ENCODE peak calls at places on chromosomes 12 and 14, in nine cellular contexts. One of them, this sample, is unnamed.

GRCh38 chr14:91059576-91060471 is 617 bp downstream of the RPS6KA5 start:
- DNase-seq in cardiac muscle cell: peak; percentile 77
- DNase-seq in HAP-1: peak; percentile 49
- DNase-seq in A549: no peak
- DNase-seq in upper lobe of left lung: peak; percentile 64
- DNase-seq in neuronal stem cell: peak; percentile 39
- DNase-seq in hepatocyte: peak; percentile 82
- DNase-seq in heart left ventricle: peak; percentile 13
- DNase-seq in lower lobe of right lung: peak; percentile 70
- DNase-seq in this sample: peak; percentile 50

GRCh38 chr14:95961481-95961880 is 77.7 kb upstream of the C14orf132 start:
- DNase-seq in cardiac muscle cell: no peak
- DNase-seq in HAP-1: no peak
- DNase-seq in A549: no peak
- DNase-seq in upper lobe of left lung: no peak
- DNase-seq in neuronal stem cell: no peak
- DNase-seq in hepatocyte: no peak
- DNase-seq in heart left ventricle: no peak
- DNase-seq in lower lobe of right lung: no peak
- DNase-seq in this sample: no peak

GRCh38 chr14:51240804-51241380 is 845 bp downstream of the TMX1 start:
- DNase-seq in cardiac muscle cell: no peak
- DNase-seq in HAP-1: no peak
- DNase-seq in A549: no peak
- DNase-seq in upper lobe of left lung: no peak
- DNase-seq in neuronal stem cell: no peak
- DNase-seq in hepatocyte: no peak
- DNase-seq in heart left ventricle: no peak
- DNase-seq in lower lobe of right lung: no peak
- DNase-seq in this sample: no peak

GRCh38 chr12:18479266-18479665 is 217.9 kb downstream of the PIK3C2G start:
- DNase-seq in cardiac muscle cell: no peak
- DNase-seq in HAP-1: no peak
- DNase-seq in A549: no peak
- DNase-seq in upper lobe of left lung: no peak
- DNase-seq in neuronal stem cell: no peak
- DNase-seq in hepatocyte: peak; percentile 19
- DNase-seq in heart left ventricle: no peak
- DNase-seq in lower lobe of right lung: no peak
- DNase-seq in this sample: no peak

GRCh38 chr12:132484891-132485441 is 5.0 kb upstream of the FBRSL1 start:
- DNase-seq in cardiac muscle cell: no peak
- DNase-seq in HAP-1: no peak
- DNase-seq in A549: no peak
- DNase-seq in upper lobe of left lung: no peak
- DNase-seq in neuronal stem cell: no peak
- DNase-seq in hepatocyte: no peak
- DNase-seq in heart left ventricle: no peak
- DNase-seq in lower lobe of right lung: no peak
- DNase-seq in this sample: no peak

GRCh38 chr14:74964787-74965769 is 9.7 kb upstream of the PGF start:
- DNase-seq in cardiac muscle cell: no peak
- DNase-seq in HAP-1: no peak
- DNase-seq in A549: no peak
- DNase-seq in upper lobe of left lung: no peak
- DNase-seq in neuronal stem cell: no peak
- DNase-seq in hepatocyte: no peak
- DNase-seq in heart left ventricle: no peak
- DNase-seq in lower lobe of right lung: no peak
- DNase-seq in this sample: no peak

GRCh38 chr12:64625243-64626077 is 15.2 kb downstream of the RASSF3 start:
- DNase-seq in cardiac muscle cell: peak; percentile 32
- DNase-seq in HAP-1: peak; percentile 58
- DNase-seq in A549: peak; percentile 92
- DNase-seq in upper lobe of left lung: peak; percentile 66
- DNase-seq in neuronal stem cell: no peak
- DNase-seq in hepatocyte: peak; percentile 81
- DNase-seq in heart left ventricle: peak; percentile 78
- DNase-seq in lower lobe of right lung: no peak
- DNase-seq in this sample: peak; percentile 20

GRCh38 chr14:103594265-103594664 is 31.5 kb downstream of the COA8 start:
- DNase-seq in cardiac muscle cell: no peak
- DNase-seq in HAP-1: peak; percentile 45
- DNase-seq in A549: no peak
- DNase-seq in upper lobe of left lung: no peak
- DNase-seq in neuronal stem cell: peak; percentile 71
- DNase-seq in hepatocyte: no peak
- DNase-seq in heart left ventricle: peak; percentile 61
- DNase-seq in lower lobe of right lung: no peak
- DNase-seq in this sample: no peak

GRCh38 chr14:62546862-62547474 is 498.3 kb downstream of the KCNH5 start:
- DNase-seq in cardiac muscle cell: no peak
- DNase-seq in HAP-1: no peak
- DNase-seq in A549: peak; percentile 12
- DNase-seq in upper lobe of left lung: no peak
- DNase-seq in neuronal stem cell: no peak
- DNase-seq in hepatocyte: no peak
- DNase-seq in heart left ventricle: no peak
- DNase-seq in lower lobe of right lung: no peak
- DNase-seq in this sample: no peak

GRCh38 chr14:56555921-56556570 is 23.6 kb upstream of the TMEM260 start:
- DNase-seq in cardiac muscle cell: peak; percentile 35
- DNase-seq in HAP-1: peak; percentile 72
- DNase-seq in A549: peak; percentile 58
- DNase-seq in upper lobe of left lung: no peak
- DNase-seq in neuronal stem cell: peak; percentile 29
- DNase-seq in hepatocyte: peak; percentile 54
- DNase-seq in heart left ventricle: no peak
- DNase-seq in lower lobe of right lung: no peak
- DNase-seq in this sample: no peak

GRCh38 chr12:132630672-132631071 is 12.1 kb downstream of the P2RX2 start:
- DNase-seq in cardiac muscle cell: no peak
- DNase-seq in HAP-1: no peak
- DNase-seq in A549: no peak
- DNase-seq in upper lobe of left lung: no peak
- DNase-seq in neuronal stem cell: no peak
- DNase-seq in hepatocyte: no peak
- DNase-seq in heart left ventricle: no peak
- DNase-seq in lower lobe of right lung: no peak
- DNase-seq in this sample: no peak

GRCh38 chr12:94954029-94954685 is 49.3 kb downstream of the NDUFA12 start:
- DNase-seq in cardiac muscle cell: no peak
- DNase-seq in HAP-1: peak; percentile 99
- DNase-seq in A549: peak; percentile 61
- DNase-seq in upper lobe of left lung: no peak
- DNase-seq in neuronal stem cell: no peak
- DNase-seq in hepatocyte: peak; percentile 78
- DNase-seq in heart left ventricle: no peak
- DNase-seq in lower lobe of right lung: no peak
- DNase-seq in this sample: no peak

GRCh38 chr12:54616933-54617535 is 17.7 kb downstream of the LACRT start:
- DNase-seq in cardiac muscle cell: no peak
- DNase-seq in HAP-1: no peak
- DNase-seq in A549: no peak
- DNase-seq in upper lobe of left lung: no peak
- DNase-seq in neuronal stem cell: no peak
- DNase-seq in hepatocyte: no peak
- DNase-seq in heart left ventricle: no peak
- DNase-seq in lower lobe of right lung: no peak
- DNase-seq in this sample: no peak

GRCh38 chr14:73748858-73749357 is 34.7 kb upstream of the PNMA1 start:
- DNase-seq in cardiac muscle cell: no peak
- DNase-seq in HAP-1: no peak
- DNase-seq in A549: no peak
- DNase-seq in upper lobe of left lung: no peak
- DNase-seq in neuronal stem cell: no peak
- DNase-seq in hepatocyte: no peak
- DNase-seq in heart left ventricle: no peak
- DNase-seq in lower lobe of right lung: no peak
- DNase-seq in this sample: no peak
- H3K4me1 ChIP-seq in cardiac muscle cell: peaks cover 43% of the 10 kb centered on the region
- H3K4me1 ChIP-seq in HAP-1: peaks cover 12% of the 10 kb centered on the region
- H3K4me1 ChIP-seq in A549: peaks cover 80% of the 10 kb centered on the region
- H3K4me1 ChIP-seq in upper lobe of left lung: peaks cover 99% of the 10 kb centered on the region
- H3K4me1 ChIP-seq in neuronal stem cell: peaks cover 13% of the 10 kb centered on the region
- H3K4me1 ChIP-seq in hepatocyte: peaks cover 77% of the 10 kb centered on the region
- H3K4me1 ChIP-seq in heart left ventricle: peaks cover 100% of the 10 kb centered on the region
- H3K4me1 ChIP-seq in lower lobe of right lung: peaks cover 98% of the 10 kb centered on the region
- H3K4me1 ChIP-seq in this sample: peaks cover 88% of the 10 kb centered on the region

GRCh38 chr12:116265361-116266128 is 11.9 kb downstream of the MED13L start:
- DNase-seq in cardiac muscle cell: no peak
- DNase-seq in HAP-1: no peak
- DNase-seq in A549: no peak
- DNase-seq in upper lobe of left lung: no peak
- DNase-seq in neuronal stem cell: no peak
- DNase-seq in hepatocyte: no peak
- DNase-seq in heart left ventricle: no peak
- DNase-seq in lower lobe of right lung: no peak
- DNase-seq in this sample: no peak

GRCh38 chr12:116267948-116268347 is 9.5 kb downstream of the MED13L start:
- DNase-seq in cardiac muscle cell: no peak
- DNase-seq in HAP-1: no peak
- DNase-seq in A549: no peak
- DNase-seq in upper lobe of left lung: no peak
- DNase-seq in neuronal stem cell: no peak
- DNase-seq in hepatocyte: no peak
- DNase-seq in heart left ventricle: no peak
- DNase-seq in lower lobe of right lung: no peak
- DNase-seq in this sample: no peak

GRCh38 chr12:116264525-116265070 is 12.9 kb downstream of the MED13L start:
- DNase-seq in cardiac muscle cell: no peak
- DNase-seq in HAP-1: no peak
- DNase-seq in A549: no peak
- DNase-seq in upper lobe of left lung: no peak
- DNase-seq in neuronal stem cell: no peak
- DNase-seq in hepatocyte: no peak
- DNase-seq in heart left ventricle: no peak
- DNase-seq in lower lobe of right lung: no peak
- DNase-seq in this sample: no peak

GRCh38 chr12:116266631-116267349 is 10.7 kb downstream of the MED13L start:
- DNase-seq in cardiac muscle cell: no peak
- DNase-seq in HAP-1: no peak
- DNase-seq in A549: no peak
- DNase-seq in upper lobe of left lung: no peak
- DNase-seq in neuronal stem cell: no peak
- DNase-seq in hepatocyte: no peak
- DNase-seq in heart left ventricle: no peak
- DNase-seq in lower lobe of right lung: no peak
- DNase-seq in this sample: no peak

DNA sequence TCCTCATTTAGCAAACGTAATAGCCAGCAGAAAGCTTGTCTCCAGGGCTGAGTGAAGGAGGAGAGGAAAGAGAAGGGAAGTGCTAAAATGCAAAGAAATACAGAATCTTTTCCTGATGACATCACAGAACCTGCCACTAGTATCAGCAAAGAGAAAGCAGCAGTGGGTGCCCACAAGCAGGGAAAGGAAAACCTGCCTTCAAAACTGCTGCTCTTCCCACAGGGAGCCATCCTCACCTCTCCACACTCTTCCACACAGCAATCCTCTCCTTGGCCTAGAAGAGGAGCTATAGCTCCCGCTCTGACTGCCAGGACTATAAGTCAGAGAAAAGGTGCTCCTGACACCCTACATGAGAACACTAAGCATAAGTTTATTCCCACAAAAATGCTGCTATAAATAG is 11.3 kb downstream of the MED13L start:
- DNase-seq in cardiac muscle cell: peak; percentile 45
- DNase-seq in HAP-1: no peak
- DNase-seq in A549: peak; percentile 57
- DNase-seq in upper lobe of left lung: no peak
- DNase-seq in neuronal stem cell: no peak
- DNase-seq in hepatocyte: peak; percentile 22
- DNase-seq in heart left ventricle: no peak
- DNase-seq in lower lobe of right lung: no peak
- DNase-seq in this sample: no peak
- H3K4me1 ChIP-seq in cardiac muscle cell: peaks cover 44% of the 10 kb centered on the region
- H3K4me1 ChIP-seq in HAP-1: peaks cover 54% of the 10 kb centered on the region
- H3K4me1 ChIP-seq in A549: peaks cover 92% of the 10 kb centered on the region
- H3K4me1 ChIP-seq in upper lobe of left lung: peaks cover 78% of the 10 kb centered on the region
- H3K4me1 ChIP-seq in neuronal stem cell: peaks cover 3% of the 10 kb centered on the region
- H3K4me1 ChIP-seq in hepatocyte: peaks cover 46% of the 10 kb centered on the region
- H3K4me1 ChIP-seq in heart left ventricle: peaks cover 80% of the 10 kb centered on the region
- H3K4me1 ChIP-seq in lower lobe of right lung: peaks cover 68% of the 10 kb centered on the region
- H3K4me1 ChIP-seq in this sample: peaks cover 18% of the 10 kb centered on the region

DNA sequence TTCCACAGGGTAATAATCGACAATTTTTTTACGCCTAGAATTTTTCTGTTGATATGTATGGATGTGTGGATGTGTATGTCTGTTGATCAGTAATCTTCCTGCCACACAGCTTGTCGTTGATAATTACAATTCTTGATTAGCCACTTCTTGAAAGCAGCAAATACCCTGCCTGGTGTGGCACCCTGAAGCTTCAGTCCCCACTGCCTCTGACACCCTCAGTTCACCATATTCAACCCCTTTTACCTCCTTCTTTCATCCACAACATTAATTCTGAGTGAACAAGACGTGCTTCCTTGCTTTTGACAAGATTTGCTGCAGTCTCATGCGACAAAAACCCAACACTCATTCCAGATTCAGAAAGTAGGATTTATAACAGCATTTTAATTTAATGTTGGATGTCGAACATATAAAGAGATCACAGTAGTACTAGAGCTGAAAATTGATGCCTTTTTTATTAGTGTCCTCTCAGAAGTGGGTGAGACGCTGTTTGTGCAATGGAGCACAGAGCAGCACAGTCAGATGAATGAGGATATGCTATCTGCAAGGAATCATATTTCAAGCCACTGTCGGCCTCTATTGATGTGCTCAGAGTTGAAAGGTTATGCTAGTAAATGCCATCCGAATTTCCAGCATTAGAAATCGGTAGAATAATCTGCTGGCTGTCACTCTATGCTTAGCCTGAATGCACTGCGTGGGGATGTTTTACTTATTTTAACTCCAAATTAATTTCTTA is 383.7 kb downstream of the EGLN3 start:
- DNase-seq in cardiac muscle cell: no peak
- DNase-seq in HAP-1: no peak
- DNase-seq in A549: no peak
- DNase-seq in upper lobe of left lung: no peak
- DNase-seq in neuronal stem cell: no peak
- DNase-seq in hepatocyte: no peak
- DNase-seq in heart left ventricle: no peak
- DNase-seq in lower lobe of right lung: no peak
- DNase-seq in this sample: no peak
- H3K4me1 ChIP-seq in cardiac muscle cell: no peaks in the 10 kb centered on the region
- H3K4me1 ChIP-seq in HAP-1: peaks cover 27% of the 10 kb centered on the region
- H3K4me1 ChIP-seq in A549: no peaks in the 10 kb centered on the region
- H3K4me1 ChIP-seq in upper lobe of left lung: peaks cover 5% of the 10 kb centered on the region
- H3K4me1 ChIP-seq in neuronal stem cell: peaks cover 39% of the 10 kb centered on the region
- H3K4me1 ChIP-seq in hepatocyte: peaks cover 1% of the 10 kb centered on the region
- H3K4me1 ChIP-seq in heart left ventricle: no peaks in the 10 kb centered on the region
- H3K4me1 ChIP-seq in lower lobe of right lung: no peaks in the 10 kb centered on the region
- H3K4me1 ChIP-seq in this sample: no peaks in the 10 kb centered on the region

DNA sequence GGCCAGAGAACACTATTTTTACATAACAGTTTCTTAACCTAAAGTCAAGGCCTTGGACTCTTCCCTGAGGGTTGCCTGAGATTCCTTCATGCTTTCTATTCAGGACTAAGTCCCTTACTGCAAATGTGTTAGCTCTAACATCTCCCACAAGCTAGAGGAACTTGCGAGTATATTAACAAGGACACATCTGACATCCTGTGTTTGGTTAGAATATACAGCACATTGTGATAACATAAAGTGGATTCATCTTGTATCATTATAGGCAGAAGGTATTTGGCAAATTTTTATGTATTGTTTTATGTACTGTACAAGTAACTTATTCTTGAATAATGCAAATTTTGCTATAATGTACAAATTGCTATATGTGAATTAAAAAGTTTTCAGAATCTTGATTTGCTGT is 45.5 kb downstream of the SH2B3 start:
- DNase-seq in cardiac muscle cell: no peak
- DNase-seq in HAP-1: no peak
- DNase-seq in A549: no peak
- DNase-seq in upper lobe of left lung: no peak
- DNase-seq in neuronal stem cell: no peak
- DNase-seq in hepatocyte: no peak
- DNase-seq in heart left ventricle: no peak
- DNase-seq in lower lobe of right lung: no peak
- DNase-seq in this sample: no peak
- H3K4me1 ChIP-seq in cardiac muscle cell: peaks cover 5% of the 10 kb centered on the region
- H3K4me1 ChIP-seq in HAP-1: no peaks in the 10 kb centered on the region
- H3K4me1 ChIP-seq in A549: no peaks in the 10 kb centered on the region
- H3K4me1 ChIP-seq in upper lobe of left lung: peaks cover 33% of the 10 kb centered on the region
- H3K4me1 ChIP-seq in neuronal stem cell: peaks cover under 1% of the 10 kb centered on the region
- H3K4me1 ChIP-seq in hepatocyte: no peaks in the 10 kb centered on the region
- H3K4me1 ChIP-seq in heart left ventricle: peaks cover 76% of the 10 kb centered on the region
- H3K4me1 ChIP-seq in lower lobe of right lung: peaks cover 38% of the 10 kb centered on the region
- H3K4me1 ChIP-seq in this sample: peaks cover 22% of the 10 kb centered on the region

This sample was measured in effector memory CD4-positive, alpha-beta T cell.